ENCODE peak calls at places on chromosomes 7 and 10, in ten cellular contexts. L, B, Q, Y, A, R, C, D, G and M are unnamed samples. For H3K4me1, the result is how much of the 10 kb centered on the place peaks cover.

GRCh38 chr7:142669074-142669654 is 80.1 kb upstream of the PRSS1 start:
- DNase-seq in B (no peak), L (no peak), C (no peak), Y (no peak), A (no peak), Q (no peak), D (no peak), R (peak), G (no peak), M (no peak)

GRCh38 chr10:61250131-61250530 is 203.1 kb downstream of the TMEM26 start:
- DNase-seq in A (no peak), Q (no peak), Y (no peak), C (no peak), R (no peak), L (no peak), G (no peak), D (no peak), B (no peak), M (no peak)

GRCh38 chr10:121696854-121697253 is 98.6 kb upstream of the FGFR2 start:
- DNase-seq in D (no peak), B (no peak), Y (no peak), G (no peak), R (peak), A (peak), C (peak), L (no peak), Q (peak), M (no peak)

GRCh38 chr7:20778063-20778721 is 8.5 kb downstream of the SP8 start:
- DNase-seq in C (peak), Y (no peak), G (no peak), R (peak), L (no peak), Q (peak), B (no peak), D (peak), A (peak), M (peak)

GRCh38 chr10:105681051-105681450 is 1040.0 kb downstream of the SORCS3 start:
- DNase-seq in A (no peak), D (no peak), Q (peak), B (no peak), G (no peak), R (no peak), Y (no peak), L (no peak), C (no peak), M (no peak)

GRCh38 chr10:100571069-100571817 is 35.5 kb downstream of the HIF1AN start:
- DNase-seq in D (no peak), Q (no peak), Y (no peak), R (no peak), C (no peak), L (no peak), B (no peak), G (no peak), A (no peak), M (no peak)

GRCh38 chr10:44932338-44933116 is 21.4 kb downstream of the TMEM72 start:
- DNase-seq in R (peak), D (peak), G (peak), Y (peak), B (peak), A (peak), Q (peak), L (peak), C (peak), M (peak)

GRCh38 chr7:2819161-2819953 is 24.8 kb downstream of the GNA12 start:
- DNase-seq in R (no peak), L (no peak), Q (no peak), C (no peak), Y (no peak), D (no peak), G (no peak), A (no peak), B (no peak), M (no peak)

GRCh38 chr10:3850999-3851937 is 66.3 kb upstream of the KLF6 start:
- DNase-seq in R (no peak), A (peak), B (no peak), Y (peak), G (peak), L (no peak), Q (no peak), C (no peak), D (no peak), M (no peak)

GRCh38 chr7:22814261-22815208 is 8.1 kb downstream of the TOMM7 start:
- DNase-seq in B (no peak), D (no peak), Q (no peak), Y (no peak), G (no peak), R (peak), A (peak), L (no peak), C (no peak), M (no peak)

GRCh38 chr10:43238462-43238861 is 28.4 kb downstream of the RASGEF1A start:
- DNase-seq in D (no peak), Y (peak), B (no peak), R (no peak), L (no peak), A (no peak), C (no peak), Q (no peak), G (no peak), M (no peak)

GRCh38 chr10:121152033-121152432 is 300.9 kb downstream of the WDR11 start:
- DNase-seq in B (no peak), G (no peak), Y (no peak), Q (no peak), R (no peak), C (no peak), A (no peak), D (no peak), L (no peak), M (no peak)

GRCh38 chr10:67914777-67915340 is 30.4 kb downstream of the SIRT1 start:
- DNase-seq in L (no peak), R (no peak), Q (no peak), C (no peak), D (no peak), B (no peak), A (no peak), Y (no peak), G (no peak), M (no peak)

GRCh38 chr10:64601298-64601697 is 1080.1 kb downstream of the REEP3 start:
- DNase-seq in L (no peak), B (no peak), A (no peak), D (no peak), R (no peak), G (no peak), C (no peak), Q (no peak), Y (no peak), M (no peak)

GRCh38 chr10:97828721-97829120 is 20.9 kb upstream of the GOLGA7B start:
- DNase-seq in R (no peak), L (no peak), A (no peak), Y (no peak), B (no peak), D (no peak), Q (no peak), C (no peak), G (no peak), M (no peak)

GRCh38 chr7:77383333-77383740 is 32.8 kb downstream of the GSAP start:
- DNase-seq in R (no peak), L (no peak), D (no peak), G (no peak), A (no peak), C (no peak), B (no peak), Q (no peak), Y (no peak), M (no peak)

GRCh38 chr7:22049848-22050247 is 104.1 kb upstream of the CDCA7L start:
- DNase-seq in G (no peak), Y (no peak), D (no peak), L (no peak), R (no peak), Q (no peak), C (no peak), A (no peak), B (no peak), M (no peak)

GRCh38 chr10:54914049-54914448 is 113.0 kb upstream of the PCDH15 start:
- DNase-seq in B (no peak), L (no peak), C (no peak), Y (no peak), Q (no peak), A (no peak), G (no peak), R (no peak), D (no peak), M (no peak)

GRCh38 chr7:108875139-108875538 is 305.5 kb downstream of the DNAJB9 start:
- DNase-seq in A (peak), Y (no peak), B (no peak), Q (no peak), L (no peak), D (no peak), R (peak), C (peak), G (no peak), M (no peak)

GRCh38 chr10:98307916-98308315 is 39.9 kb upstream of the LOXL4 start:
- DNase-seq in G (no peak), Q (no peak), L (no peak), C (no peak), R (no peak), B (no peak), Y (no peak), D (no peak), A (no peak), M (no peak)

GRCh38 chr7:2313450-2314208 is 612 bp downstream of the SNX8 start:
- DNase-seq in B (no peak), L (peak), D (peak), G (no peak), A (no peak), R (no peak), Y (peak), Q (peak), C (no peak), M (no peak)

GRCh38 chr7:88218836-88219605 is 817 bp downstream of the SRI start:
- DNase-seq in B (peak), G (peak), L (peak), R (peak), A (no peak), Y (peak), Q (peak), C (no peak), D (peak), M (peak)

GRCh38 chr7:139682136-139683013 is 95.4 kb downstream of the HIPK2 start:
- DNase-seq in B (no peak), A (peak), Y (no peak), C (no peak), G (no peak), L (no peak), R (no peak), Q (no peak), D (no peak), M (no peak)

GRCh38 chr10:114266521-114266920 is 27.5 kb downstream of the VWA2 start:
- DNase-seq in A (no peak), B (no peak), R (peak), D (peak), Y (no peak), G (no peak), L (peak), C (no peak), Q (peak), M (peak)

GRCh38 chr10:74058071-74058470 is 60.2 kb downstream of the VCL start:
- DNase-seq in A (no peak), Q (no peak), L (no peak), Y (no peak), C (no peak), B (no peak), D (no peak), R (no peak), G (no peak), M (no peak)

GRCh38 chr10:112624546-112625048 is 177.6 kb downstream of the VTI1A start:
- DNase-seq in Y (peak), G (no peak), C (no peak), L (no peak), A (no peak), D (no peak), R (no peak), Q (no peak), B (no peak), M (no peak)

GRCh38 chr7:85821926-85822325 is 635.1 kb upstream of the SEMA3D start:
- DNase-seq in G (no peak), Q (no peak), D (no peak), Y (no peak), A (no peak), R (no peak), C (no peak), L (no peak), B (no peak), M (no peak)

GRCh38 chr7:2114052-2114451 is 118.7 kb downstream of the MAD1L1 start:
- DNase-seq in L (no peak), C (no peak), G (no peak), B (no peak), A (no peak), R (no peak), Q (no peak), D (no peak), Y (no peak), M (no peak)

GRCh38 chr10:114486938-114487814 is 82.9 kb upstream of the AFAP1L2 start:
- DNase-seq in A (peak), Q (no peak), B (no peak), C (no peak), L (no peak), Y (no peak), G (no peak), R (no peak), D (no peak), M (no peak)

GRCh38 chr7:105222953-105223352 is 165.8 kb downstream of the SRPK2 start:
- DNase-seq in Y (no peak), B (no peak), Q (no peak), G (no peak), C (no peak), R (no peak), A (no peak), D (no peak), L (no peak), M (no peak)

DNA sequence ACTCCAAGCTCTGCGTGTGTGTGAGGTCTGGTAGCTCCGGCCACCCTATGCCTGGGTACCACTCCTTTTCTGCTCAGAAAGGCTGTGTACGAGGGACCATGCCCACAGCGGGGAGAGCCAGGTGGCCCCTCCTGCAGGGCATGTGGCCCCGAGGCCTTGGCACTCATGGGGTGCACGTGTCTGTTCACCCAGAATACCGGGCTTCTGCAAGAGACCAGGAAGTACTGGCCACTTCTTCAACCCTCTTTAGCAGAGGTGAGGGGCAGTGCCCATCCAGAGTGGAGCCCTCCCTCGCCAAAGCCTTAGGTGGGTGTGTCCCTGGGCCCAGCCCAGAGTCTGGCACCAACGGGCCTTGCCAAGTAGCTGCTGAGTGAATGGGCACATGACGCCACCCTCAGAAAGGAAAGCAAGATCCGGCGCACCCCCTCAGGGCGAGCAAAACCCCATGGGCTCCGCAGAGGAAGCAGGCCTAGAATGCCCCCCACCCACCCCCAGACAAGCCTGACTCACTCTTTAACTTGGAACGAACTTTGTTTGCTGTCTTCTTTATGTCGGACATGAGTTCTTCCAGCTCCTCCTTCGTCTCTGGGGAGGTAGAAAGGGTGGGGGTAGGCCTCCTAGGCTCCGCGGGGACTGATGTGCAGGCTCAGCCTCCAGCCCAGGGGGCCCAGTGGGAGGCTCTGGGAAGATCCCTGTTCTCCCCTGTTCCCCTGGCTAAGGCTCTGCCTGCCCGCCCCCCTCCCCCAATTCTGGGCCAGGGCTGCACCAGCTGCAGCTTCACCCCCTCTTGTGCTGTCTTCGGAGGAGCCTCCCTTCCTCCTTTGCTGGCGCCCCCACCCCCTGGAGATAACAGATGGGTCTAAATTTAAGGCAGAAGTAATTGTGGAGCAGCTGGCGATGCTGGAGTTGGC is 14.6 kb downstream of the STX1A start:
- DNase-seq in Q (no peak), D (peak), R (no peak), B (no peak), Y (no peak), C (no peak), A (peak), L (no peak), G (no peak), M (no peak)
- H3K4me1 ChIP-seq in Q (under half), D (under half), R (under half), B (under half), Y (under half), C (under half), A (half or more), L (under half), G (under half), M (under half)

DNA sequence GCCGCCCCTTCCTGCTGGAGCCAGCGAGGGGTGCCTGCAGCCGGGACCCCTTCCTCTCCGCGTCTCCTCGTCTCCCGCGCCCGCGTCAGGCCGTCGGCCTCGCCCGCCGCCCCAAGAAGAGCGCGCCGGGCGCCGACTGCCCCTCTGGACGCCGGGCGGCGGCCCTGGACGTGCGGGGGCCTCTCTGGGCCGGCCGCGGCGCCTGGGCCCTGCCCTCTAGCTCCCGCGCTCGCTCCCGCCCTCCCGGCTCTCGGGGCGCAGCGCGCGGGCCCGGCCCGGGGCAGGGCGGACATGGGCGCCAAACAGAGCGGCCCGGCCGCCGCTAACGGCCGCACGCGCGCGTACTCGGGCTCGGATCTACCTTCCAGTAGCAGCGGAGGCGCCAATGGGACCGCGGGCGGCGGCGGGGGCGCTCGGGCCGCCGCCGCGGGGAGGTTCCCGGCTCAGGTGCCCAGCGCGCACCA is 702 bp downstream of the ZNRF2 start:
- DNase-seq in D (peak), G (no peak), C (no peak), L (no peak), Q (peak), Y (peak), A (no peak), B (no peak), R (peak), M (peak)
- TF ChIP-seq POLR2A in D (no peak), G (peak), C (no peak), L (no peak), Q (no peak), Y (no peak), A (no peak), B (no peak), R (no peak), M (no peak)

DNA sequence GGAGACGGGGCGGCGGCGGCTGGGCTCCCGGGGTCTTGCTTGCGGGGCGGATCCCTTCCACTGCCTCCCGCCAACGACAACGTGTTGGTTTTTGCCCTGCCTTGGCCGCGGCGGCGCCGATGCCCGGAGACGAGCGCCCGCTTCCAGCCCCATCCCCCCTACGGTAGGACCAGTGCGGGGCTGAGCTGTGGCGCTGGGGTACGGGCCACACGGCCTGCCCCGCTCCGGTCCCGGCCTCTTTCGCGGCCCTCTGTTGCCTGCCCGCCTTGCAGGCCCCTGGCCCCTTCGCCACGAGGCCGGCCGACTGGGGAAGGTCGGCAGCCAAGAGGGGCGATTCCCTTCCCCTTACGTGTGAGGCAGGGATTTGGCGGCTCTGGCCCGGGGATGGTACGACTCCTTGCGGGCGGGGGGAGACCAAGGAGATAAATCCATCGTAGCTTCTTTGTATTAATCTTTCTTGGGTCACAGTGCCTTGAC is 488 bp downstream of the EIF4H start:
- DNase-seq in B (no peak), A (peak), L (peak), G (no peak), C (no peak), D (peak), R (peak), Y (peak), Q (peak), M (peak)
- H3K4me1 ChIP-seq in B (half or more), A (under half), L (under half), G (under half), C (under half), D (under half), R (under half), Y (half or more), Q (half or more), M (half or more)

GRCh38 chr7:45582136-45582742 is 8.1 kb downstream of the ADCY1 start:
- DNase-seq in R (no peak), A (no peak), L (no peak), Q (peak), G (no peak), C (no peak), Y (peak), B (no peak), D (no peak), M (peak)
- TF ChIP-seq POLR2A in R (no peak), A (no peak), L (no peak), Q (no peak), G (no peak), C (no peak), Y (no peak), B (no peak), D (no peak), M (no peak)

DNA sequence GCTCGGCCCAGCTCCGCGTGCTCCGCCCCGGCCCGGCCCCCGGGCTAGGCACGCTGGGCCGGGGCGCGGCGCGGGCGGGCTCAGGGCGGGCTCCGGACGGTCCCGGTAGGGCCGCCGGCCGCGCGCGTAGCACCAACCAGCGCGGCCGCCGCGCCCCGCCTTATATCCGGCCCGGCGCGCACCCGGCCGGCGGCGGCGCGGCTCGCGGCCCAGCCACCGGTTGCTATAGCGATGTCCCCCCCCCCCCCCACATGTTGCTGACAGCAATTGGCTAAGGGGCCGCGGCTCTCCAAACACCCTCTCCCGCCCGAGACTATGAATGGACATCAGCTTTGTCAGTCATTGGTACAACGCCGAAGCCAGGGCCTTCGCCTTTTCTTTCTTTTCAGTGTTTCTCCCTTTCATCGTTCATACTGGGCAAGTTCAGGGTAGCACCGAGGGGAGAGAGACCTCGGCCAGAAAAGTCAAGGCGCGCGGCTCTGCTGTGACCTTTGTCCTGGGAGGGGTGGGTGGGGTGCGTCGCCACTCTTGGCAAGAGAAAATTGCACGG is 354.1 kb downstream of the DNAJB6 start:
- DNase-seq in Q (peak), D (peak), L (peak), C (peak), A (no peak), B (peak), R (no peak), Y (peak), G (no peak), M (peak)
- H3K4me1 ChIP-seq in Q (half or more), D (under half), L (under half), C (under half), A (under half), B (half or more), R (under half), Y (under half), G (under half), M (under half)

GRCh38 chr7:40798612-40799011 is 663.8 kb downstream of the SUGCT start:
- DNase-seq in B (no peak), G (no peak), L (no peak), A (no peak), D (no peak), R (no peak), C (no peak), Q (no peak), Y (no peak), M (no peak)

GRCh38 chr7:40793132-40793531 is 658.3 kb downstream of the SUGCT start:
- DNase-seq in A (no peak), R (no peak), Y (no peak), L (no peak), Q (no peak), D (no peak), G (no peak), B (no peak), C (no peak), M (no peak)

GRCh38 chr7:40799493-40800406 is 664.9 kb downstream of the SUGCT start:
- DNase-seq in L (no peak), C (no peak), A (no peak), D (no peak), B (no peak), G (no peak), R (no peak), Y (no peak), Q (no peak), M (no peak)

GRCh38 chr7:40800771-40801170 is 666.0 kb downstream of the SUGCT start:
- DNase-seq in B (no peak), Q (no peak), A (no peak), Y (no peak), G (no peak), D (no peak), L (peak), C (no peak), R (no peak), M (no peak)

GRCh38 chr7:40796723-40797122 is 661.9 kb downstream of the SUGCT start:
- DNase-seq in B (no peak), L (no peak), A (no peak), D (no peak), C (no peak), Y (no peak), G (no peak), R (no peak), Q (no peak), M (no peak)
- TF ChIP-seq POLR2A in B (no peak), L (no peak), A (no peak), D (no peak), C (no peak), Y (no peak), G (no peak), R (no peak), Q (no peak), M (no peak)